ENCODE peak calls at places on chromosome 1, in nine cellular contexts. One of them, this sample, is unnamed.

GRCh38 chr1:224098007-224098406 is 15.9 kb upstream of the FBXO28 start:
- DNase-seq in breast epithelium: no peak
- DNase-seq in esophagus muscularis mucosa: no peak
- DNase-seq in right lobe of liver: no peak
- DNase-seq in stomach: no peak
- DNase-seq in body of pancreas: no peak
- DNase-seq in heart left ventricle: no peak
- DNase-seq in spleen: no peak
- DNase-seq in A549: no peak
- DNase-seq in this sample: no peak

GRCh38 chr1:93588206-93588605 is 93.4 kb downstream of the BCAR3 start:
- DNase-seq in stomach: no peak
- DNase-seq in right lobe of liver: no peak
- DNase-seq in body of pancreas: no peak
- DNase-seq in esophagus muscularis mucosa: no peak
- DNase-seq in A549: no peak
- DNase-seq in spleen: no peak
- DNase-seq in breast epithelium: no peak
- DNase-seq in heart left ventricle: peak
- DNase-seq in this sample: no peak

GRCh38 chr1:42681771-42682483 is at the start of gene YBX1:
- DNase-seq in spleen: peak
- DNase-seq in stomach: peak
- DNase-seq in right lobe of liver: peak
- DNase-seq in body of pancreas: peak
- DNase-seq in breast epithelium: peak
- DNase-seq in heart left ventricle: peak
- DNase-seq in esophagus muscularis mucosa: peak
- DNase-seq in A549: peak
- DNase-seq in this sample: peak

GRCh38 chr1:74480068-74480467 is 32.3 kb downstream of the LRRC53 start:
- DNase-seq in esophagus muscularis mucosa: no peak
- DNase-seq in A549: no peak
- DNase-seq in spleen: no peak
- DNase-seq in heart left ventricle: no peak
- DNase-seq in right lobe of liver: no peak
- DNase-seq in body of pancreas: no peak
- DNase-seq in breast epithelium: no peak
- DNase-seq in stomach: no peak
- DNase-seq in this sample: no peak

GRCh38 chr1:24540051-24540905 is 15.6 kb upstream of the NCMAP start:
- DNase-seq in breast epithelium: no peak
- DNase-seq in body of pancreas: no peak
- DNase-seq in right lobe of liver: no peak
- DNase-seq in esophagus muscularis mucosa: no peak
- DNase-seq in heart left ventricle: no peak
- DNase-seq in stomach: no peak
- DNase-seq in spleen: no peak
- DNase-seq in A549: no peak
- DNase-seq in this sample: no peak

GRCh38 chr1:16717174-16718108 is 22.9 kb upstream of the RNU1-4 start:
- DNase-seq in spleen: peak
- DNase-seq in breast epithelium: no peak
- DNase-seq in body of pancreas: peak
- DNase-seq in right lobe of liver: peak
- DNase-seq in heart left ventricle: peak
- DNase-seq in esophagus muscularis mucosa: peak
- DNase-seq in stomach: peak
- DNase-seq in A549: no peak
- DNase-seq in this sample: peak

GRCh38 chr1:180610556-180611015 is 21.2 kb upstream of the XPR1 start:
- DNase-seq in heart left ventricle: no peak
- DNase-seq in stomach: no peak
- DNase-seq in esophagus muscularis mucosa: no peak
- DNase-seq in A549: no peak
- DNase-seq in right lobe of liver: no peak
- DNase-seq in breast epithelium: no peak
- DNase-seq in spleen: no peak
- DNase-seq in body of pancreas: no peak
- DNase-seq in this sample: no peak

GRCh38 chr1:78491311-78492071 is 717 bp downstream of the PTGFR start:
- DNase-seq in stomach: no peak
- DNase-seq in right lobe of liver: no peak
- DNase-seq in body of pancreas: peak
- DNase-seq in esophagus muscularis mucosa: no peak
- DNase-seq in spleen: no peak
- DNase-seq in A549: no peak
- DNase-seq in breast epithelium: no peak
- DNase-seq in heart left ventricle: no peak
- DNase-seq in this sample: peak

GRCh38 chr1:232988572-232989040 is 38.2 kb downstream of the NTPCR start:
- DNase-seq in right lobe of liver: no peak
- DNase-seq in body of pancreas: no peak
- DNase-seq in esophagus muscularis mucosa: no peak
- DNase-seq in breast epithelium: no peak
- DNase-seq in spleen: no peak
- DNase-seq in stomach: no peak
- DNase-seq in A549: no peak
- DNase-seq in heart left ventricle: no peak
- DNase-seq in this sample: no peak

GRCh38 chr1:36584874-36585759 is 102.4 kb upstream of the CSF3R start:
- DNase-seq in heart left ventricle: no peak
- DNase-seq in breast epithelium: no peak
- DNase-seq in spleen: no peak
- DNase-seq in body of pancreas: no peak
- DNase-seq in A549: no peak
- DNase-seq in stomach: no peak
- DNase-seq in esophagus muscularis mucosa: no peak
- DNase-seq in right lobe of liver: no peak
- DNase-seq in this sample: no peak

GRCh38 chr1:41368801-41369200 is 7.6 kb downstream of the FOXO6 start:
- DNase-seq in A549: no peak
- DNase-seq in stomach: no peak
- DNase-seq in spleen: no peak
- DNase-seq in body of pancreas: no peak
- DNase-seq in esophagus muscularis mucosa: no peak
- DNase-seq in heart left ventricle: no peak
- DNase-seq in right lobe of liver: no peak
- DNase-seq in breast epithelium: no peak
- DNase-seq in this sample: no peak

GRCh38 chr1:72122099-72122893 is 160.0 kb downstream of the NEGR1 start:
- DNase-seq in A549: no peak
- DNase-seq in heart left ventricle: no peak
- DNase-seq in right lobe of liver: no peak
- DNase-seq in breast epithelium: no peak
- DNase-seq in spleen: no peak
- DNase-seq in stomach: no peak
- DNase-seq in body of pancreas: no peak
- DNase-seq in esophagus muscularis mucosa: no peak
- DNase-seq in this sample: no peak

GRCh38 chr1:52403566-52404115 is 582 bp downstream of the ORC1 start:
- DNase-seq in esophagus muscularis mucosa: no peak
- DNase-seq in heart left ventricle: no peak
- DNase-seq in spleen: no peak
- DNase-seq in body of pancreas: peak
- DNase-seq in right lobe of liver: no peak
- DNase-seq in A549: peak
- DNase-seq in breast epithelium: no peak
- DNase-seq in stomach: no peak
- DNase-seq in this sample: no peak

GRCh38 chr1:59020151-59020997 is 236.5 kb upstream of the JUN start:
- DNase-seq in right lobe of liver: no peak
- DNase-seq in esophagus muscularis mucosa: no peak
- DNase-seq in breast epithelium: peak
- DNase-seq in A549: no peak
- DNase-seq in stomach: peak
- DNase-seq in heart left ventricle: peak
- DNase-seq in body of pancreas: peak
- DNase-seq in spleen: peak
- DNase-seq in this sample: peak

GRCh38 chr1:186680031-186681012 is at the start of gene PTGS2:
- DNase-seq in spleen: peak
- DNase-seq in stomach: peak
- DNase-seq in right lobe of liver: peak
- DNase-seq in breast epithelium: peak
- DNase-seq in heart left ventricle: peak
- DNase-seq in esophagus muscularis mucosa: peak
- DNase-seq in body of pancreas: peak
- DNase-seq in A549: peak
- DNase-seq in this sample: peak

GRCh38 chr1:1349256-1350012 is at the start of gene DVL1:
- DNase-seq in A549: peak
- DNase-seq in esophagus muscularis mucosa: no peak
- DNase-seq in body of pancreas: peak
- DNase-seq in right lobe of liver: no peak
- DNase-seq in heart left ventricle: peak
- DNase-seq in stomach: peak
- DNase-seq in breast epithelium: peak
- DNase-seq in spleen: peak
- DNase-seq in this sample: no peak

GRCh38 chr1:201320168-201320842 is 37.0 kb downstream of the PKP1 start:
- DNase-seq in esophagus muscularis mucosa: no peak
- DNase-seq in stomach: no peak
- DNase-seq in A549: no peak
- DNase-seq in right lobe of liver: no peak
- DNase-seq in heart left ventricle: no peak
- DNase-seq in spleen: peak
- DNase-seq in breast epithelium: no peak
- DNase-seq in body of pancreas: no peak
- DNase-seq in this sample: no peak

GRCh38 chr1:181179980-181180964 is 91.8 kb downstream of the IER5 start:
- DNase-seq in esophagus muscularis mucosa: no peak
- DNase-seq in body of pancreas: no peak
- DNase-seq in spleen: no peak
- DNase-seq in breast epithelium: peak
- DNase-seq in heart left ventricle: peak
- DNase-seq in stomach: no peak
- DNase-seq in right lobe of liver: no peak
- DNase-seq in A549: no peak
- DNase-seq in this sample: peak

GRCh38 chr1:17080881-17081280 is 27.0 kb upstream of the SDHB start:
- DNase-seq in spleen: no peak
- DNase-seq in heart left ventricle: no peak
- DNase-seq in esophagus muscularis mucosa: no peak
- DNase-seq in A549: no peak
- DNase-seq in right lobe of liver: no peak
- DNase-seq in stomach: no peak
- DNase-seq in body of pancreas: peak
- DNase-seq in breast epithelium: no peak
- DNase-seq in this sample: no peak

GRCh38 chr1:155978325-155978972 is at the start of gene ARHGEF2:
- DNase-seq in spleen: peak
- DNase-seq in right lobe of liver: peak
- DNase-seq in heart left ventricle: peak
- DNase-seq in body of pancreas: peak
- DNase-seq in stomach: peak
- DNase-seq in A549: peak
- DNase-seq in esophagus muscularis mucosa: peak
- DNase-seq in breast epithelium: peak
- DNase-seq in this sample: peak
- TF ChIP-seq POLR2A in spleen: no peak
- TF ChIP-seq POLR2A in right lobe of liver: peak
- TF ChIP-seq POLR2A in heart left ventricle: peak
- TF ChIP-seq POLR2A in body of pancreas: peak
- TF ChIP-seq POLR2A in stomach: no peak
- TF ChIP-seq POLR2A in A549: peak
- TF ChIP-seq POLR2A in esophagus muscularis mucosa: peak
- TF ChIP-seq POLR2A in breast epithelium: peak
- TF ChIP-seq POLR2A in this sample: no peak

DNA sequence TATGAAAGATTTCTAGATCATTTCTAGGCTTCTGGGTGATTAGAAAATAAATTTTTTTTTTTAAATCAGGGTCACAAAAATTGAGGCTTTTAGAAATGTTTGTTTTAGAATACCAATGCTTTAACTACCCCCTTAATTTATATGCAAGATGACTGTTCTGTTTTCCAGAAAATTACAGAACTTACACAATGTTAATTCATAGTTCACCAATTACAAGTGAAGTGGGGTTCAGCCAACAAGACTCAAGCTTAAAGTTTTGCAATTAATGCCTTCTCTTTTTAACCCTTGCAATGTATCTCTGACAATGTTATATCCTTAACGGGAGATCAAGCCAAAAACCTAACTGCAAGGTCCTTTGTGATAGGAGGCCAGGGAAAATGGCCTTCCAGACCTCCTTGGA is 5.6 kb downstream of the PRELP start:
- DNase-seq in esophagus muscularis mucosa: no peak
- DNase-seq in A549: no peak
- DNase-seq in heart left ventricle: no peak
- DNase-seq in right lobe of liver: no peak
- DNase-seq in body of pancreas: no peak
- DNase-seq in stomach: no peak
- DNase-seq in spleen: no peak
- DNase-seq in breast epithelium: no peak
- DNase-seq in this sample: no peak
- H3K4me3 ChIP-seq in esophagus muscularis mucosa: peak
- H3K4me3 ChIP-seq in A549: no peak
- H3K4me3 ChIP-seq in heart left ventricle: peak
- H3K4me3 ChIP-seq in right lobe of liver: no peak
- H3K4me3 ChIP-seq in body of pancreas: no peak
- H3K4me3 ChIP-seq in stomach: no peak
- H3K4me3 ChIP-seq in spleen: peak
- H3K4me3 ChIP-seq in breast epithelium: peak
- H3K4me3 ChIP-seq in this sample: no peak

GRCh38 chr1:234820597-234820996 is 210.6 kb upstream of the IRF2BP2 start:
- DNase-seq in spleen: no peak
- DNase-seq in stomach: no peak
- DNase-seq in esophagus muscularis mucosa: no peak
- DNase-seq in right lobe of liver: no peak
- DNase-seq in A549: no peak
- DNase-seq in heart left ventricle: no peak
- DNase-seq in body of pancreas: no peak
- DNase-seq in breast epithelium: no peak
- DNase-seq in this sample: no peak
- TF ChIP-seq POLR2A in spleen: no peak
- TF ChIP-seq POLR2A in stomach: no peak
- TF ChIP-seq POLR2A in esophagus muscularis mucosa: no peak
- TF ChIP-seq POLR2A in right lobe of liver: no peak
- TF ChIP-seq POLR2A in A549: no peak
- TF ChIP-seq POLR2A in heart left ventricle: no peak
- TF ChIP-seq POLR2A in body of pancreas: no peak
- TF ChIP-seq POLR2A in breast epithelium: no peak
- TF ChIP-seq POLR2A in this sample: no peak

DNA sequence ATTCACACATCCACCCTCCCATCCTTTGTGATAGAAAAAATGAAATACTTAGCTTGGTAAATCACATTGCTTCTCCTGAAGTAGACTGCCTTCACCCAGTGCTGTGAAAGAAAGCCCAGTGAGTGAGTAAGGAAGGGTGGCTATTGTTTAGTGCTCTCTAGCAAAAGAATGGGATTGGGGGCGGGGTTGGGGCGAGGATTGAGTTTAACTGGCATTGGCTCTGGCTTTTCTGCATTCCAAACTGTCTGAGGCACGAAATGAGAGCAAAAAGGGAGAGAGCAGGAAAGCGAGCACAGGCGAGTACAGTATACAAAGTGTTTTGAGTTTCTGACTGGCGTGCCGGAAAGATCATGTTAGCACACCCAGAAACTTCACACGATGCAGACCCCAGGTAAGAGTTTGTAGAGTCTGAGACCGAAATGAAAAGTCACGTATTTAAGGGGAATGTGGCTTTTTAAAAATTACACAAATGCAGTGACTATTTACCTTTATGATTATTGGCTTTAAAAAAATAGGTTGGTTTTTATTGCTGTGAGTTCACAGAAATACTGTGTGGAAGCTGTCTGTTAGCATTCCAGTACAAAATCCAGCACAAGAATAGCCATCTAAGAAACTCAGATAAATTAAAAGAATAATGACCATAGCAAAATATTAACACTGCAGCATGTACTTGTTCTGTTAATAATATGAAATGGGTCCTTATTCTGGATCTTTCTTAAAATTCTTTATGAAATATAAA is 155.4 kb downstream of the CLEC20A start:
- DNase-seq in heart left ventricle: peak
- DNase-seq in breast epithelium: peak
- DNase-seq in A549: peak
- DNase-seq in spleen: no peak
- DNase-seq in body of pancreas: peak
- DNase-seq in right lobe of liver: no peak
- DNase-seq in stomach: peak
- DNase-seq in esophagus muscularis mucosa: no peak
- DNase-seq in this sample: peak
- H3K4me3 ChIP-seq in heart left ventricle: peak
- H3K4me3 ChIP-seq in breast epithelium: no peak
- H3K4me3 ChIP-seq in A549: no peak
- H3K4me3 ChIP-seq in spleen: no peak
- H3K4me3 ChIP-seq in body of pancreas: no peak
- H3K4me3 ChIP-seq in right lobe of liver: no peak
- H3K4me3 ChIP-seq in stomach: peak
- H3K4me3 ChIP-seq in esophagus muscularis mucosa: peak
- H3K4me3 ChIP-seq in this sample: no peak

This sample was measured in lower leg skin.